ENCODE peak calls at places on chromosomes 6 and 20, in four cellular contexts. One of them, this sample, is unnamed.

GRCh38 chr6:124535299-124535698 is 426.9 kb upstream of the RNF217 start:
- DNase-seq in cardiac muscle cell: no peak
- DNase-seq in kidney epithelial cell: no peak
- DNase-seq in left lung: no peak
- DNase-seq in this sample: no peak

GRCh38 chr20:38304845-38305447 is 990 bp downstream of the BPI start:
- DNase-seq in cardiac muscle cell: peak; percentile 6
- DNase-seq in kidney epithelial cell: no peak
- DNase-seq in left lung: peak; percentile 62
- DNase-seq in this sample: peak; percentile 35

GRCh38 chr6:39377530-39377929 is 55.0 kb upstream of the KCNK16 start:
- DNase-seq in cardiac muscle cell: peak; percentile 86
- DNase-seq in kidney epithelial cell: peak; percentile 18
- DNase-seq in left lung: peak; percentile 56
- DNase-seq in this sample: peak; percentile 42

GRCh38 chr6:2118136-2118535 is 127.3 kb downstream of the GMDS start:
- DNase-seq in cardiac muscle cell: no peak
- DNase-seq in kidney epithelial cell: no peak
- DNase-seq in left lung: no peak
- DNase-seq in this sample: no peak

GRCh38 chr6:14501240-14501639 is 383.7 kb downstream of the CD83 start:
- DNase-seq in cardiac muscle cell: no peak
- DNase-seq in kidney epithelial cell: no peak
- DNase-seq in left lung: no peak
- DNase-seq in this sample: no peak

GRCh38 chr6:31041372-31041974 is 31.2 kb downstream of the MUC22 start:
- DNase-seq in cardiac muscle cell: no peak
- DNase-seq in kidney epithelial cell: peak; percentile 76
- DNase-seq in left lung: peak; percentile 45
- DNase-seq in this sample: no peak

GRCh38 chr6:29724937-29725869 is 2.0 kb downstream of the HLA-F start:
- DNase-seq in cardiac muscle cell: no peak
- DNase-seq in kidney epithelial cell: no peak
- DNase-seq in left lung: no peak
- DNase-seq in this sample: no peak

GRCh38 chr20:32603046-32603726 is 18.1 kb upstream of the NOL4L start:
- DNase-seq in cardiac muscle cell: no peak
- DNase-seq in kidney epithelial cell: no peak
- DNase-seq in left lung: peak; percentile 63
- DNase-seq in this sample: no peak

GRCh38 chr6:137958809-137959565 is 91.9 kb downstream of the TNFAIP3 start:
- DNase-seq in cardiac muscle cell: no peak
- DNase-seq in kidney epithelial cell: no peak
- DNase-seq in left lung: peak; percentile 37
- DNase-seq in this sample: no peak

GRCh38 chr6:16949696-16950095 is 152.2 kb upstream of the STMND1 start:
- DNase-seq in cardiac muscle cell: no peak
- DNase-seq in kidney epithelial cell: no peak
- DNase-seq in left lung: no peak
- DNase-seq in this sample: no peak

GRCh38 chr6:19979059-19979458 is 141.9 kb downstream of the ID4 start:
- DNase-seq in cardiac muscle cell: no peak
- DNase-seq in kidney epithelial cell: no peak
- DNase-seq in left lung: no peak
- DNase-seq in this sample: no peak

GRCh38 chr6:32086661-32087573 is 22.2 kb downstream of the TNXB start:
- DNase-seq in cardiac muscle cell: peak; percentile 10
- DNase-seq in kidney epithelial cell: peak; percentile 77
- DNase-seq in left lung: no peak
- DNase-seq in this sample: peak; percentile 63

GRCh38 chr6:15504040-15504491 is 158.8 kb downstream of the DTNBP1 start:
- DNase-seq in cardiac muscle cell: no peak
- DNase-seq in kidney epithelial cell: no peak
- DNase-seq in left lung: no peak
- DNase-seq in this sample: peak; percentile 64
- TF ChIP-seq CTCF in cardiac muscle cell: peak; percentile 15
- TF ChIP-seq CTCF in kidney epithelial cell: peak; percentile 27
- TF ChIP-seq CTCF in left lung: no peak
- TF ChIP-seq CTCF in this sample: peak; percentile 25

DNA sequence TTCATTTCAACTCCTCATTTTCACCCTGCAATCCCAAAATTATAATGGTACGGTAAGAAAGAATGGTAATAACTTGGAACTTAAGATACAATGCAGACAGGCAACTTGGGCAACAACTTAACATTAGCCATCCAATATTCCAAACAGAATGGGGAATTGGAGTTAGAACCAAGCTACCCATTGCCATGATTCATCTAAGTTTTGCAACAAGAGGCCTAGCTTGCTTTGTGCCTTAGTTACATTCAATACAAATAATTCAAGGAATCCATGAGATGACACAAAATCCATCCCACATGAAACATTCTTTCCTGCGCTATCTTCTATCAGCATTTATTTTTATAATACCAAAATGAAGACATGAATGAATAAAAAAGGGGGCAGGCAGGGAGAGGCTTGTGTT is 28.4 kb downstream of the DCDC2 start:
- DNase-seq in cardiac muscle cell: no peak
- DNase-seq in kidney epithelial cell: no peak
- DNase-seq in left lung: no peak
- DNase-seq in this sample: no peak
- H3K4me3 ChIP-seq in cardiac muscle cell: no peak overlapping the region
- H3K4me3 ChIP-seq in kidney epithelial cell: no peak overlapping the region
- H3K4me3 ChIP-seq in left lung: no peak overlapping the region
- H3K4me3 ChIP-seq in this sample: no peak overlapping the region

GRCh38 chr20:59823860-59824259 is 109.6 kb downstream of the SYCP2 start:
- DNase-seq in cardiac muscle cell: no peak
- DNase-seq in kidney epithelial cell: no peak
- DNase-seq in left lung: no peak
- DNase-seq in this sample: no peak

GRCh38 chr20:59825944-59826759 is 107.3 kb downstream of the SYCP2 start:
- DNase-seq in cardiac muscle cell: no peak
- DNase-seq in kidney epithelial cell: no peak
- DNase-seq in left lung: peak; percentile 82
- DNase-seq in this sample: no peak

GRCh38 chr20:59827138-59828056 is 106.0 kb downstream of the SYCP2 start:
- DNase-seq in cardiac muscle cell: no peak
- DNase-seq in kidney epithelial cell: no peak
- DNase-seq in left lung: no peak
- DNase-seq in this sample: no peak

GRCh38 chr20:59824711-59825562 is 108.5 kb downstream of the SYCP2 start:
- DNase-seq in cardiac muscle cell: no peak
- DNase-seq in kidney epithelial cell: no peak
- DNase-seq in left lung: no peak
- DNase-seq in this sample: no peak

GRCh38 chr20:59825563-59825920 is 107.9 kb downstream of the SYCP2 start:
- DNase-seq in cardiac muscle cell: no peak
- DNase-seq in kidney epithelial cell: no peak
- DNase-seq in left lung: no peak
- DNase-seq in this sample: no peak
- H3K36me3 ChIP-seq in cardiac muscle cell: no peaks in the 10 kb centered on the region
- H3K36me3 ChIP-seq in kidney epithelial cell: no peaks in the 10 kb centered on the region
- H3K36me3 ChIP-seq in left lung: no peaks in the 10 kb centered on the region
- H3K36me3 ChIP-seq in this sample: no peaks in the 10 kb centered on the region

GRCh38 chr6:34082816-34083215 is 63.1 kb downstream of the GRM4 start:
- DNase-seq in cardiac muscle cell: no peak
- DNase-seq in kidney epithelial cell: no peak
- DNase-seq in left lung: no peak
- DNase-seq in this sample: no peak
- TF ChIP-seq CTCF in cardiac muscle cell: no peak
- TF ChIP-seq CTCF in kidney epithelial cell: no peak
- TF ChIP-seq CTCF in left lung: no peak
- TF ChIP-seq CTCF in this sample: no peak

DNA sequence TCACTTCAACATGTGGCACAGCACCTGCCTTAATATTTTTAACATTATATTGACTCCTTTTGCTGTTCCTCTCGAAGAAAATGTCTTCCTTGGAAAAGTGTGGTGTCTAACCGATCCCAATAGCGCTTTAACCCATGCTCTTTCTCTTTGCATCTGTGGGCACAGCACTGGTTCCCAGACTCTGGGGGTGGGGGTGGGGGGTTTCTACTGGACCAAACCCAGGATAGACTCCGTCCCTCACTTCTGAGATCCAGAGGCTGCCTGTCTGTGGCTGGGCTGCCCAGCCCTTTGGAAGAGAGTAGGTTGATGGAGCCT is 3.9 kb upstream of the ZNF292 start:
- DNase-seq in cardiac muscle cell: no peak
- DNase-seq in kidney epithelial cell: no peak
- DNase-seq in left lung: no peak
- DNase-seq in this sample: no peak
- H3K4me3 ChIP-seq in cardiac muscle cell: peak overlapping the region; percentile 18
- H3K4me3 ChIP-seq in kidney epithelial cell: peak overlapping the region; percentile 41
- H3K4me3 ChIP-seq in left lung: peak overlapping the region; percentile 62
- H3K4me3 ChIP-seq in this sample: peak overlapping the region; percentile 99

DNA sequence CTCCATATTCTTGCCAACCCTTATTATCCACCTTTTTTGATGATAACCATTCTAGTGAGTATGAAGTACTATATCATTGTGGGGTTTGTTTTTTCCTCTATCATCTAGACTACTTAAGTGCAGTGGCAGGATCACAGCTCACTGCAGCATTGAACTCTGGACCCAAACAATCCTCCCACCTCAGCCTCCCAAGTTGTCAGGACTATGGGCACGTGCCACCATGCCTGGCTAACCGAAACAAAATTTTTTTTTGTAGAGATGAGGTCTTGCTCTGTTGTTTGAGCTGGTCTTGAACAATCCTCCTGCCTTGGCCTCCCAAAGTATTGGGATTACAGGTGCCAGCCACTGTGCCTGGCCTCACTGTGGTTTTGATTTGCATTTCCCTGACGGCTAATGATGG is 67.5 kb downstream of the TRPC4AP start:
- DNase-seq in cardiac muscle cell: no peak
- DNase-seq in kidney epithelial cell: no peak
- DNase-seq in left lung: no peak
- DNase-seq in this sample: no peak
- H3K36me3 ChIP-seq in cardiac muscle cell: peaks cover 34% of the 10 kb centered on the region
- H3K36me3 ChIP-seq in kidney epithelial cell: no peaks in the 10 kb centered on the region
- H3K36me3 ChIP-seq in left lung: peaks cover 83% of the 10 kb centered on the region
- H3K36me3 ChIP-seq in this sample: peaks cover 3% of the 10 kb centered on the region

GRCh38 chr6:157873735-157874344 is 50.8 kb downstream of the SNX9 start:
- DNase-seq in cardiac muscle cell: peak; percentile 64
- DNase-seq in kidney epithelial cell: peak; percentile 9
- DNase-seq in left lung: peak; percentile 68
- DNase-seq in this sample: peak; percentile 76
- TF ChIP-seq CTCF in cardiac muscle cell: peak; percentile 86
- TF ChIP-seq CTCF in kidney epithelial cell: peak; percentile 82
- TF ChIP-seq CTCF in left lung: peak; percentile 76
- TF ChIP-seq CTCF in this sample: peak; percentile 82

GRCh38 chr6:103872219-103872618 is 987.5 kb downstream of the HACE1 start:
- DNase-seq in cardiac muscle cell: no peak
- DNase-seq in kidney epithelial cell: no peak
- DNase-seq in left lung: no peak
- DNase-seq in this sample: no peak
- H3K4me3 ChIP-seq in cardiac muscle cell: no peak overlapping the region
- H3K4me3 ChIP-seq in kidney epithelial cell: no peak overlapping the region
- H3K4me3 ChIP-seq in left lung: no peak overlapping the region
- H3K4me3 ChIP-seq in this sample: no peak overlapping the region

GRCh38 chr6:89782222-89782621 is 37.4 kb downstream of the MDN1 start:
- DNase-seq in cardiac muscle cell: no peak
- DNase-seq in kidney epithelial cell: no peak
- DNase-seq in left lung: no peak
- DNase-seq in this sample: no peak
- H3K36me3 ChIP-seq in cardiac muscle cell: peaks cover 39% of the 10 kb centered on the region
- H3K36me3 ChIP-seq in kidney epithelial cell: no peaks in the 10 kb centered on the region
- H3K36me3 ChIP-seq in left lung: peaks cover 78% of the 10 kb centered on the region
- H3K36me3 ChIP-seq in this sample: peaks cover 83% of the 10 kb centered on the region

This sample was measured in psoas muscle.